ENCODE peak calls at places on chromosome 17, in eight cellular contexts. One of them, this sample, is unnamed.

GRCh38 chr17:79630120-79630519 is 19.3 kb upstream of the RBFOX3 start:
- DNase-seq in naive thymus-derived CD4-positive, alpha-beta T cell: no peak
- DNase-seq in stomach: peak; percentile 4
- DNase-seq in Panc1: no peak
- DNase-seq in neuronal stem cell: no peak
- DNase-seq in CD8-positive, alpha-beta T cell: no peak
- DNase-seq in lower lobe of right lung: no peak
- DNase-seq in A549: peak; percentile 54
- DNase-seq in this sample: peak; percentile 4

GRCh38 chr17:59439261-59439660 is 107.8 kb downstream of the YPEL2 start:
- DNase-seq in A549: no peak
- DNase-seq in Panc1: no peak
- DNase-seq in CD8-positive, alpha-beta T cell: no peak
- DNase-seq in naive thymus-derived CD4-positive, alpha-beta T cell: no peak
- DNase-seq in lower lobe of right lung: no peak
- DNase-seq in stomach: no peak
- DNase-seq in neuronal stem cell: no peak
- DNase-seq in this sample: no peak

GRCh38 chr17:43384476-43384862 is 14.3 kb upstream of the ARL4D start:
- DNase-seq in Panc1: no peak
- DNase-seq in A549: no peak
- DNase-seq in naive thymus-derived CD4-positive, alpha-beta T cell: no peak
- DNase-seq in stomach: no peak
- DNase-seq in neuronal stem cell: no peak
- DNase-seq in lower lobe of right lung: no peak
- DNase-seq in CD8-positive, alpha-beta T cell: no peak
- DNase-seq in this sample: no peak

GRCh38 chr17:1011760-1012735 is 15.1 kb downstream of the TIMM22 start:
- DNase-seq in naive thymus-derived CD4-positive, alpha-beta T cell: no peak
- DNase-seq in neuronal stem cell: no peak
- DNase-seq in lower lobe of right lung: peak; percentile 43
- DNase-seq in A549: no peak
- DNase-seq in stomach: no peak
- DNase-seq in CD8-positive, alpha-beta T cell: no peak
- DNase-seq in Panc1: no peak
- DNase-seq in this sample: no peak

GRCh38 chr17:83177611-83178532 is 98.5 kb downstream of the METRNL start:
- DNase-seq in naive thymus-derived CD4-positive, alpha-beta T cell: no peak
- DNase-seq in stomach: no peak
- DNase-seq in CD8-positive, alpha-beta T cell: peak; percentile 42
- DNase-seq in Panc1: no peak
- DNase-seq in neuronal stem cell: no peak
- DNase-seq in A549: no peak
- DNase-seq in lower lobe of right lung: peak; percentile 45
- DNase-seq in this sample: no peak

GRCh38 chr17:59346876-59347407 is 15.5 kb downstream of the YPEL2 start:
- DNase-seq in neuronal stem cell: no peak
- DNase-seq in stomach: no peak
- DNase-seq in Panc1: no peak
- DNase-seq in CD8-positive, alpha-beta T cell: no peak
- DNase-seq in A549: no peak
- DNase-seq in naive thymus-derived CD4-positive, alpha-beta T cell: no peak
- DNase-seq in lower lobe of right lung: no peak
- DNase-seq in this sample: no peak

GRCh38 chr17:16120937-16121336 is 94.4 kb downstream of the NCOR1 start:
- DNase-seq in neuronal stem cell: no peak
- DNase-seq in stomach: no peak
- DNase-seq in naive thymus-derived CD4-positive, alpha-beta T cell: no peak
- DNase-seq in CD8-positive, alpha-beta T cell: no peak
- DNase-seq in lower lobe of right lung: no peak
- DNase-seq in A549: no peak
- DNase-seq in Panc1: no peak
- DNase-seq in this sample: no peak

GRCh38 chr17:43805117-43805516 is 24.9 kb downstream of the CFAP97D1 start:
- DNase-seq in stomach: no peak
- DNase-seq in Panc1: no peak
- DNase-seq in CD8-positive, alpha-beta T cell: no peak
- DNase-seq in neuronal stem cell: no peak
- DNase-seq in lower lobe of right lung: no peak
- DNase-seq in naive thymus-derived CD4-positive, alpha-beta T cell: no peak
- DNase-seq in A549: no peak
- DNase-seq in this sample: no peak

GRCh38 chr17:69819316-69820087 is 255.5 kb upstream of the KCNJ16 start:
- DNase-seq in CD8-positive, alpha-beta T cell: no peak
- DNase-seq in stomach: no peak
- DNase-seq in naive thymus-derived CD4-positive, alpha-beta T cell: no peak
- DNase-seq in neuronal stem cell: no peak
- DNase-seq in lower lobe of right lung: no peak
- DNase-seq in Panc1: no peak
- DNase-seq in A549: no peak
- DNase-seq in this sample: no peak

DNA sequence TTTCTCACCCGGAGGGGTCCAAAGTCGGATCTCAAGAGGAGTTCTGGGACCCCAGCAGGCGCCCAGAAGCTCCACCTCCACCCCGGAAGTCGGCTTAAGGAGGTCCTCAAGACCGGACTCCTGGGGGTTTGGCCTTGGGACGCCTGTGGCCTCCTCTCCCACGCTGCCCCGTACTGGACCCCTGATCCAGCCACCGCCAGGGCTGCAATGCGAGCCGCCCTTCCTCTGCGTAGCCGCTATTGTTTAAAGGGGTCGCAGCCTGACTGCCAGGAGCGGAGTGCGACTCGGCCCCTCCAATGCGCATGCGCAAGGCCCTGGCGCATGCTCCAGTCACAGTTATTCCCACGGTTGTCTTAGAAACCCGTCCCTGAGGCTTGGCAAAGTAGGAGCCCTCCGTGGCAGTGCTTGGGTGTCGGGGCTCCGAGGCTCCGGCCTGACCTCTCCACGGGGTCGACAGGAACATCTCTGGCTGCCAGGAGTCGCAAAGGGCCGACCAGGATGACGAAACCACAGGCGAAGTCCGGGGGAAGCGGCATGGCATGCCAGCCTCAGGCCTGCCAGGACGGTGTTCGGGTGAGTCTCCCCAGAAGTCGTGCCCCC is 719.0 kb downstream of the KCNJ18 start:
- DNase-seq in lower lobe of right lung: no peak
- DNase-seq in stomach: no peak
- DNase-seq in A549: no peak
- DNase-seq in CD8-positive, alpha-beta T cell: no peak
- DNase-seq in Panc1: no peak
- DNase-seq in naive thymus-derived CD4-positive, alpha-beta T cell: no peak
- DNase-seq in neuronal stem cell: no peak
- DNase-seq in this sample: no peak
- H3K9me3 ChIP-seq in lower lobe of right lung: no peaks in the 10 kb centered on the region
- H3K9me3 ChIP-seq in stomach: peaks cover 52% of the 10 kb centered on the region
- H3K9me3 ChIP-seq in A549: no peaks in the 10 kb centered on the region
- H3K9me3 ChIP-seq in CD8-positive, alpha-beta T cell: no peaks in the 10 kb centered on the region
- H3K9me3 ChIP-seq in Panc1: no peaks in the 10 kb centered on the region
- H3K9me3 ChIP-seq in naive thymus-derived CD4-positive, alpha-beta T cell: no peaks in the 10 kb centered on the region
- H3K9me3 ChIP-seq in neuronal stem cell: peaks cover 31% of the 10 kb centered on the region
- H3K9me3 ChIP-seq in this sample: no peaks in the 10 kb centered on the region

GRCh38 chr17:47660064-47660492 is 10.4 kb downstream of the KPNB1 start:
- DNase-seq in A549: no peak
- DNase-seq in lower lobe of right lung: no peak
- DNase-seq in stomach: no peak
- DNase-seq in Panc1: no peak
- DNase-seq in CD8-positive, alpha-beta T cell: no peak
- DNase-seq in neuronal stem cell: no peak
- DNase-seq in naive thymus-derived CD4-positive, alpha-beta T cell: peak; percentile 45
- DNase-seq in this sample: no peak
- H3K4me1 ChIP-seq in A549: peaks cover 1% of the 10 kb centered on the region
- H3K4me1 ChIP-seq in lower lobe of right lung: peaks cover 17% of the 10 kb centered on the region
- H3K4me1 ChIP-seq in stomach: peaks cover 31% of the 10 kb centered on the region
- H3K4me1 ChIP-seq in Panc1: peaks cover under 1% of the 10 kb centered on the region
- H3K4me1 ChIP-seq in CD8-positive, alpha-beta T cell: peaks cover 19% of the 10 kb centered on the region
- H3K4me1 ChIP-seq in neuronal stem cell: no peaks in the 10 kb centered on the region
- H3K4me1 ChIP-seq in naive thymus-derived CD4-positive, alpha-beta T cell: peaks cover 9% of the 10 kb centered on the region
- H3K4me1 ChIP-seq in this sample: peaks cover 30% of the 10 kb centered on the region

GRCh38 chr17:54029196-54029595 is 206.5 kb downstream of the KIF2B start:
- DNase-seq in A549: no peak
- DNase-seq in naive thymus-derived CD4-positive, alpha-beta T cell: no peak
- DNase-seq in Panc1: no peak
- DNase-seq in lower lobe of right lung: no peak
- DNase-seq in CD8-positive, alpha-beta T cell: no peak
- DNase-seq in neuronal stem cell: no peak
- DNase-seq in stomach: no peak
- DNase-seq in this sample: no peak
- H3K9me3 ChIP-seq in A549: peaks cover 6% of the 10 kb centered on the region
- H3K9me3 ChIP-seq in naive thymus-derived CD4-positive, alpha-beta T cell: no peaks in the 10 kb centered on the region
- H3K9me3 ChIP-seq in Panc1: no peaks in the 10 kb centered on the region
- H3K9me3 ChIP-seq in lower lobe of right lung: no peaks in the 10 kb centered on the region
- H3K9me3 ChIP-seq in CD8-positive, alpha-beta T cell: no peaks in the 10 kb centered on the region
- H3K9me3 ChIP-seq in neuronal stem cell: no peaks in the 10 kb centered on the region
- H3K9me3 ChIP-seq in stomach: no peaks in the 10 kb centered on the region
- H3K9me3 ChIP-seq in this sample: no peaks in the 10 kb centered on the region

GRCh38 chr17:7839890-7840260 is 5.9 kb downstream of the KDM6B start:
- DNase-seq in A549: peak; percentile 80
- DNase-seq in neuronal stem cell: no peak
- DNase-seq in stomach: no peak
- DNase-seq in naive thymus-derived CD4-positive, alpha-beta T cell: no peak
- DNase-seq in Panc1: no peak
- DNase-seq in lower lobe of right lung: no peak
- DNase-seq in CD8-positive, alpha-beta T cell: no peak
- DNase-seq in this sample: no peak

GRCh38 chr17:7839199-7839889 is 5.3 kb downstream of the KDM6B start:
- DNase-seq in lower lobe of right lung: no peak
- DNase-seq in Panc1: no peak
- DNase-seq in stomach: no peak
- DNase-seq in naive thymus-derived CD4-positive, alpha-beta T cell: no peak
- DNase-seq in CD8-positive, alpha-beta T cell: no peak
- DNase-seq in A549: no peak
- DNase-seq in neuronal stem cell: no peak
- DNase-seq in this sample: peak; percentile 8

GRCh38 chr17:7836596-7837374 is 2.8 kb downstream of the KDM6B start:
- DNase-seq in neuronal stem cell: peak; percentile 98
- DNase-seq in lower lobe of right lung: peak; percentile 91
- DNase-seq in stomach: peak; percentile 95
- DNase-seq in CD8-positive, alpha-beta T cell: no peak
- DNase-seq in A549: peak; percentile 98
- DNase-seq in Panc1: peak; percentile 96
- DNase-seq in naive thymus-derived CD4-positive, alpha-beta T cell: no peak
- DNase-seq in this sample: peak; percentile 96

GRCh38 chr17:7837375-7838290 is 3.6 kb downstream of the KDM6B start:
- DNase-seq in lower lobe of right lung: no peak
- DNase-seq in CD8-positive, alpha-beta T cell: no peak
- DNase-seq in A549: no peak
- DNase-seq in neuronal stem cell: no peak
- DNase-seq in Panc1: no peak
- DNase-seq in stomach: no peak
- DNase-seq in naive thymus-derived CD4-positive, alpha-beta T cell: no peak
- DNase-seq in this sample: no peak

DNA sequence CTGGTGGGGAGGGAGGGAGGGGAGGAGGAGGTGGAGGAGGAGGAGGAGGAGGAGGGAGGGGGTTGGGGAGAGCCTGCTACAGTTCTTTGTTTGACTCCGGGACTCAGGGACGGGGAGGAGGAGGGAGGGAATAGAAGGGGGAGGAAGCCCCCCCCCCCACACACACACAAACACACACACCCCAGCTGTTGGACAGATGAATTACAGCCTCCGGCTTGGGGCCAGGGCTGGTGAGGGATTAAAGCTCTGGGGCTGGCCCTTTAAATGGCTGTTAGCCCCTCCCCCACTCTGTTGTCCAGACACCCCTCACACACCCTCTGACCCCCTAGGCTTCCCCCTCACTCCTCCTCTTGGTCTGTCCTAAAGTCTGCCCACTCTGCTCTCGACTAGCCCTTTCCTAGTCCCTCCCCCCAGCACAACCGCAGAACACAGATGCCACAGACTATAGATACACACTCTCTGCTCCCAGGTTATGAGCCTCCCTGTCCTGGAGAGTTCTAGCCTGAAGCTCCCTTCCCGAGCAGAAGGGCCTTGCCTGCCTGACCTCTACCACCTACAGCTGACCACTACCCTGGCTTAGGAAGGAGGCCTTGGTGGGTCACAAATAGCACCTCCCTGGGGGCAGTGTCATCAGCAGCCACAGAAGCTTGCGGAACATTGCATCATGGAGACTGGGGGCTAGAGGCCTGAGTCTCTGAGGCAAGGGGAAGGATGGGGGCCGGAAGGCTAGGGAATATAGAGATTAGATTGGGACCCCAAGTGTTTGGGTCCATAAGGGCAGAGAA is 4.5 kb downstream of the KDM6B start:
- DNase-seq in stomach: no peak
- DNase-seq in A549: peak; percentile 66
- DNase-seq in neuronal stem cell: peak; percentile 81
- DNase-seq in CD8-positive, alpha-beta T cell: no peak
- DNase-seq in Panc1: no peak
- DNase-seq in lower lobe of right lung: no peak
- DNase-seq in naive thymus-derived CD4-positive, alpha-beta T cell: no peak
- DNase-seq in this sample: peak; percentile 60
- H3K4me1 ChIP-seq in stomach: peaks cover 71% of the 10 kb centered on the region
- H3K4me1 ChIP-seq in A549: peaks cover 45% of the 10 kb centered on the region
- H3K4me1 ChIP-seq in neuronal stem cell: peaks cover 35% of the 10 kb centered on the region
- H3K4me1 ChIP-seq in CD8-positive, alpha-beta T cell: peaks cover 60% of the 10 kb centered on the region
- H3K4me1 ChIP-seq in Panc1: peaks cover 41% of the 10 kb centered on the region
- H3K4me1 ChIP-seq in lower lobe of right lung: peaks cover 45% of the 10 kb centered on the region
- H3K4me1 ChIP-seq in naive thymus-derived CD4-positive, alpha-beta T cell: peaks cover 32% of the 10 kb centered on the region
- H3K4me1 ChIP-seq in this sample: peaks cover 46% of the 10 kb centered on the region

DNA sequence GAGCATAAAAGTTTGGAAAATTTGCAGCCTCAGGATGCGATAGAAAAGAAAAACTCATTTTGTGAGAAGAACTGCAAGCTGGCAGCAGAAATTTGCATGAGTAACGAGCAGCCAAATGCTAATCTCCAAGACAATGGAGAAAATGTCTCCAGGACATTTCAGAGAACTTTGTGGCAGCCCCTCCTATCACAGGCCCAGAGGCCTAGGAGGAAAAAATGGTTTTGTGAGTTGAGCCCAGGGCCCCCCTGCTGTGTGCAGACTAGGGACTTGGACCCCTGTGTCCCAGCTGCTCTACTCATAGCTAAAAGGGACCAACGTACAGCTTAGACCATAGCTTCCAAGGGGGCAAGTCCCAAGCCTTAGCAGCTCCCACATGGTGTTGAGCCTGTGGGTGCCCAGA is 34.3 kb downstream of the APPBP2 start:
- DNase-seq in CD8-positive, alpha-beta T cell: no peak
- DNase-seq in Panc1: no peak
- DNase-seq in neuronal stem cell: no peak
- DNase-seq in stomach: no peak
- DNase-seq in lower lobe of right lung: no peak
- DNase-seq in A549: peak; percentile 23
- DNase-seq in naive thymus-derived CD4-positive, alpha-beta T cell: no peak
- DNase-seq in this sample: no peak
- H3K9me3 ChIP-seq in CD8-positive, alpha-beta T cell: peaks cover 16% of the 10 kb centered on the region
- H3K9me3 ChIP-seq in Panc1: no peaks in the 10 kb centered on the region
- H3K9me3 ChIP-seq in neuronal stem cell: peaks cover 17% of the 10 kb centered on the region
- H3K9me3 ChIP-seq in stomach: peaks cover 14% of the 10 kb centered on the region
- H3K9me3 ChIP-seq in lower lobe of right lung: peaks cover 9% of the 10 kb centered on the region
- H3K9me3 ChIP-seq in A549: peaks cover 59% of the 10 kb centered on the region
- H3K9me3 ChIP-seq in naive thymus-derived CD4-positive, alpha-beta T cell: no peaks in the 10 kb centered on the region
- H3K9me3 ChIP-seq in this sample: peaks cover 6% of the 10 kb centered on the region

GRCh38 chr17:63445065-63445464 is 1.0 kb downstream of the CYB561 start:
- DNase-seq in lower lobe of right lung: no peak
- DNase-seq in neuronal stem cell: no peak
- DNase-seq in stomach: no peak
- DNase-seq in CD8-positive, alpha-beta T cell: no peak
- DNase-seq in A549: no peak
- DNase-seq in Panc1: no peak
- DNase-seq in naive thymus-derived CD4-positive, alpha-beta T cell: no peak
- DNase-seq in this sample: no peak
- H3K4me1 ChIP-seq in lower lobe of right lung: peaks cover 51% of the 10 kb centered on the region
- H3K4me1 ChIP-seq in neuronal stem cell: peaks cover 17% of the 10 kb centered on the region
- H3K4me1 ChIP-seq in stomach: peaks cover 74% of the 10 kb centered on the region
- H3K4me1 ChIP-seq in CD8-positive, alpha-beta T cell: peaks cover 16% of the 10 kb centered on the region
- H3K4me1 ChIP-seq in A549: peaks cover 15% of the 10 kb centered on the region
- H3K4me1 ChIP-seq in Panc1: peaks cover 28% of the 10 kb centered on the region
- H3K4me1 ChIP-seq in naive thymus-derived CD4-positive, alpha-beta T cell: peaks cover 17% of the 10 kb centered on the region
- H3K4me1 ChIP-seq in this sample: peaks cover 14% of the 10 kb centered on the region